ENCODE peak calls at places on chromosome 19, in seven cellular contexts. T is HepG2, S is ovary, M is cardiac muscle cell, N is ascending aorta, L is tibial nerve, O is breast epithelium. H is an unnamed sample.

GRCh38 chr19:54190942-54191670 is at the start of gene TSEN34:
- DNase-seq in T (peak; percentile 71), S (peak; percentile 91), M (peak; percentile 91), N (peak; percentile 61), L (peak; percentile 76), O (no peak), H (peak; percentile 54)

GRCh38 chr19:46416077-46416709 is 2.8 kb upstream of the CCDC8 start:
- DNase-seq in T (peak; percentile 59), S (peak; percentile 96), M (peak; percentile 96), N (no peak), L (peak; percentile 58), O (peak; percentile 76), H (peak; percentile 78)

GRCh38 chr19:55112781-55113569 is 4.5 kb downstream of the PPP1R12C start:
- DNase-seq in T (no peak), S (no peak), M (no peak), N (no peak), L (no peak), O (no peak), H (no peak)

GRCh38 chr19:18109731-18110671 is 12.4 kb downstream of the MAST3 start:
- DNase-seq in T (peak; percentile 29), S (peak; percentile 37), M (no peak), N (no peak), L (no peak), O (no peak), H (peak; percentile 54)

GRCh38 chr19:15191514-15191913 is 9.3 kb downstream of the NOTCH3 start:
- DNase-seq in T (no peak), S (no peak), M (no peak), N (no peak), L (no peak), O (no peak), H (no peak)

GRCh38 chr19:45424191-45425058 is 708 bp upstream of the ERCC1 start:
- DNase-seq in T (peak; percentile 86), S (peak; percentile 70), M (peak; percentile 92), N (peak; percentile 67), L (no peak), O (no peak), H (peak; percentile 65)

GRCh38 chr19:54232552-54232934 is 9.7 kb upstream of the LILRB3 start:
- DNase-seq in T (peak; percentile 39), S (no peak), M (no peak), N (no peak), L (no peak), O (no peak), H (no peak)

GRCh38 chr19:40265763-40266099 is 19.4 kb downstream of the AKT2 start:
- DNase-seq in T (no peak), S (no peak), M (no peak), N (no peak), L (no peak), O (no peak), H (no peak)

GRCh38 chr19:16714702-16715294 is 4.8 kb upstream of the NWD1 start:
- DNase-seq in T (peak; percentile 24), S (peak; percentile 33), M (peak; percentile 59), N (no peak), L (peak; percentile 27), O (no peak), H (peak; percentile 56)
- H3K4me3 ChIP-seq in T (no peak overlapping the region), S (no peak overlapping the region), M (no peak overlapping the region), N (no peak overlapping the region), L (no peak overlapping the region), O (no peak overlapping the region), H (no peak overlapping the region)

GRCh38 chr19:13011653-13012389 is 16.5 kb downstream of the NFIX start:
- DNase-seq in T (no peak), S (peak; percentile 52), M (no peak), N (no peak), L (no peak), O (no peak), H (no peak)

GRCh38 chr19:13012690-13013608 is 17.7 kb downstream of the NFIX start:
- DNase-seq in T (peak; percentile 52), S (peak; percentile 88), M (peak; percentile 66), N (no peak), L (peak; percentile 65), O (no peak), H (no peak)

GRCh38 chr19:13013649-13014048 is 18.4 kb downstream of the NFIX start:
- DNase-seq in T (no peak), S (no peak), M (no peak), N (no peak), L (no peak), O (no peak), H (no peak)

GRCh38 chr19:13010992-13011652 is 15.8 kb downstream of the NFIX start:
- DNase-seq in T (no peak), S (no peak), M (no peak), N (no peak), L (no peak), O (no peak), H (no peak)

DNA sequence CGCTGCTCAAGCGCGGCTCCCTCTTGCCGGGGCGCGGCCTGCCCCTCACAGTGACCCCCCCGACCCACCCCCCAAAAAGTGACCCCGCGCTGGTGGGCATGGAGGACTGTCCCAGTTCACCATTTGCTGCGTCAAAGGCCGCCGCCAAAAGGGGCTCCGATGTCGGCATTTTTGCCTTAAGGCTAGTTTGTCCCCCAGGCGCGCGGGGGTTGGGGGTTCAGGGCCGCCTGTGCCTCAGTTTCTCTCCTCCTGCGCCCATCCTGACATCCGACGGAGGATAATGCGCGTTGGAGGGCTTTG is 17.1 kb downstream of the NFIX start:
- DNase-seq in T (no peak), S (no peak), M (no peak), N (no peak), L (no peak), O (no peak), H (no peak)
- H3K4me1 ChIP-seq in T (peaks cover 31% of the 10 kb centered on the region), S (peaks cover 59% of the 10 kb centered on the region), M (no peaks in the 10 kb centered on the region), N (peaks cover 31% of the 10 kb centered on the region), L (peaks cover 51% of the 10 kb centered on the region), O (peaks cover 31% of the 10 kb centered on the region), H (no peaks in the 10 kb centered on the region)

DNA sequence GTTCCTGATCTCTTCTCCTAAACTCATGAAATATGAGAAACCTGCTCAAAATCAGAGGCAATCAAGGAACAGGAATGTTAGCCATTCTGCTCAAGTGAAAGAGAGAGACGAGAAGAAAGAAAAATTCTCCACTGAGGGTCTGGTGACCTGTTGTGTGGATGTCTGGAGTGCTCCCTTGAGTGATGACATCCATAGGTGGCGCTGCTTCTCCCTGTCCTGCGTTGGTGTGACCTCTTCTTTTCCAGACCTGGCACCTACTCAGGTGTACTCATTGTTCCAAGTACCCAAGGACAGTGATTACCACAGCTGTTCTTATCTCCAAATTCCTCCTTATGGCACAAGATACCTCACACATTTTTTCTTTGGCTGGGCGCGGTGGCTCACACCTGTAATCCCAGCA is 4.0 kb downstream of the ZNF223 start:
- DNase-seq in T (no peak), S (no peak), M (no peak), N (no peak), L (no peak), O (no peak), H (no peak)
- TF ChIP-seq CTCF in T (no peak), S (no peak), M (no peak), N (no peak), L (no peak), O (no peak), H (no peak)

GRCh38 chr19:38868551-38868950 is 9.5 kb downstream of the RINL start:
- DNase-seq in T (no peak), S (no peak), M (no peak), N (no peak), L (no peak), O (no peak), H (no peak)
- H3K4me3 ChIP-seq in T (no peak overlapping the region), S (no peak overlapping the region), M (no peak overlapping the region), N (no peak overlapping the region), L (no peak overlapping the region), O (no peak overlapping the region), H (no peak overlapping the region)

DNA sequence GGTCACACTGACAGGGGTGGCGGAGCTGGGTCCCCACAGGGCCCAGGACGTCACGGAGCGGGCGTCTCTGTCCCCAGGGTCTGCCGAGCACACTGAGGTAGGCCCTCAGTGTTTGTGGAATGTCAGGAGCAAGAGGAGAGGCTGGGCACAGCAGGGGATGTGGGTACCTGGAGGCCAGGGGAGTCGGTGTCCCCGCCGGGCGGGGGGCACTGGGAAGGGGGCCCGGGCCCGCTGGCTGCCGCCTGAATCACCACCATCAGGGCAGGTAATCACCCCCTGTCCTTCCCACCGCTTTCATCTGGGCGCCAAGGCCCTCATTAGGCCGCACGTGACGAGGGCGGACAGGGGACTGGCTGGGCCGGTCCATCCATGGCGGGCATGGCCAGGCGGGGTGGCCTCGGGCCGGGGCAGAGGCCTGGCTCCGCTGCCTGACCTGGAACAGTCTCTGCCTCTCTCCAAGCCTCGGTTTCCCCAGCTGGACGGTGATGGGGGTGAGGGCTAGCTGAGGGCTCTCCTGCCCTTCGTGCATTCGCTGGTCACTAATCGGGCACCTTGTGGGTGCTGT is 1.0 kb downstream of the FGF22 start:
- DNase-seq in T (no peak), S (no peak), M (no peak), N (no peak), L (no peak), O (no peak), H (no peak)
- H3K4me1 ChIP-seq in T (peaks cover 7% of the 10 kb centered on the region), S (peaks cover 12% of the 10 kb centered on the region), M (no peaks in the 10 kb centered on the region), N (peaks cover 6% of the 10 kb centered on the region), L (peaks cover 12% of the 10 kb centered on the region), O (peaks cover 7% of the 10 kb centered on the region), H (peaks cover 6% of the 10 kb centered on the region)